ENCODE peak calls at places on chromosomes 5 and 9, in six cellular contexts. One of them, this sample, is unnamed.

GRCh38 chr5:174581483-174581882 is 142.9 kb upstream of the MSX2 start:
- DNase-seq in K562: no peak
- DNase-seq in AG08395: no peak
- DNase-seq in stimulated activated CD4-positive, alpha-beta T cell treated with anti-CD3 and anti-CD28 coated beads, TNF-alpha, amount 100 ng/mL, for 24 hours: no peak
- DNase-seq in aorta: no peak
- DNase-seq in activated CD4-positive, alpha-beta T cell treated with anti-CD3 and anti-CD28 coated beads, Interleukin-2, amount 50 U/mL, for 48 hours: peak
- DNase-seq in this sample: no peak

GRCh38 chr5:84885479-84886258 is 501.0 kb upstream of the EDIL3 start:
- DNase-seq in K562: no peak
- DNase-seq in AG08395: no peak
- DNase-seq in stimulated activated CD4-positive, alpha-beta T cell treated with anti-CD3 and anti-CD28 coated beads, TNF-alpha, amount 100 ng/mL, for 24 hours: no peak
- DNase-seq in aorta: peak
- DNase-seq in activated CD4-positive, alpha-beta T cell treated with anti-CD3 and anti-CD28 coated beads, Interleukin-2, amount 50 U/mL, for 48 hours: no peak
- DNase-seq in this sample: peak

GRCh38 chr9:92426501-92426900 is 2.2 kb upstream of the OMD start:
- DNase-seq in K562: no peak
- DNase-seq in AG08395: no peak
- DNase-seq in stimulated activated CD4-positive, alpha-beta T cell treated with anti-CD3 and anti-CD28 coated beads, TNF-alpha, amount 100 ng/mL, for 24 hours: no peak
- DNase-seq in aorta: no peak
- DNase-seq in activated CD4-positive, alpha-beta T cell treated with anti-CD3 and anti-CD28 coated beads, Interleukin-2, amount 50 U/mL, for 48 hours: no peak
- DNase-seq in this sample: no peak

GRCh38 chr9:133762488-133763271 is 24.5 kb upstream of the SARDH start:
- DNase-seq in K562: no peak
- DNase-seq in AG08395: no peak
- DNase-seq in stimulated activated CD4-positive, alpha-beta T cell treated with anti-CD3 and anti-CD28 coated beads, TNF-alpha, amount 100 ng/mL, for 24 hours: no peak
- DNase-seq in aorta: no peak
- DNase-seq in activated CD4-positive, alpha-beta T cell treated with anti-CD3 and anti-CD28 coated beads, Interleukin-2, amount 50 U/mL, for 48 hours: no peak
- DNase-seq in this sample: no peak

GRCh38 chr9:38619556-38620447 is 594 bp downstream of the ANKRD18A start:
- DNase-seq in K562: no peak
- DNase-seq in AG08395: no peak
- DNase-seq in stimulated activated CD4-positive, alpha-beta T cell treated with anti-CD3 and anti-CD28 coated beads, TNF-alpha, amount 100 ng/mL, for 24 hours: peak
- DNase-seq in aorta: peak
- DNase-seq in activated CD4-positive, alpha-beta T cell treated with anti-CD3 and anti-CD28 coated beads, Interleukin-2, amount 50 U/mL, for 48 hours: peak
- DNase-seq in this sample: no peak

GRCh38 chr5:68067353-68067752 is 148.2 kb upstream of the PIK3R1 start:
- DNase-seq in K562: no peak
- DNase-seq in AG08395: no peak
- DNase-seq in stimulated activated CD4-positive, alpha-beta T cell treated with anti-CD3 and anti-CD28 coated beads, TNF-alpha, amount 100 ng/mL, for 24 hours: no peak
- DNase-seq in aorta: no peak
- DNase-seq in activated CD4-positive, alpha-beta T cell treated with anti-CD3 and anti-CD28 coated beads, Interleukin-2, amount 50 U/mL, for 48 hours: no peak
- DNase-seq in this sample: peak

GRCh38 chr5:115417076-115417475 is 120.6 kb upstream of the CCDC112 start:
- DNase-seq in K562: no peak
- DNase-seq in AG08395: no peak
- DNase-seq in stimulated activated CD4-positive, alpha-beta T cell treated with anti-CD3 and anti-CD28 coated beads, TNF-alpha, amount 100 ng/mL, for 24 hours: no peak
- DNase-seq in aorta: no peak
- DNase-seq in activated CD4-positive, alpha-beta T cell treated with anti-CD3 and anti-CD28 coated beads, Interleukin-2, amount 50 U/mL, for 48 hours: no peak
- DNase-seq in this sample: no peak

GRCh38 chr9:121822093-121823085 is 171.0 kb downstream of the DAB2IP start:
- DNase-seq in K562: no peak
- DNase-seq in AG08395: no peak
- DNase-seq in stimulated activated CD4-positive, alpha-beta T cell treated with anti-CD3 and anti-CD28 coated beads, TNF-alpha, amount 100 ng/mL, for 24 hours: no peak
- DNase-seq in aorta: no peak
- DNase-seq in activated CD4-positive, alpha-beta T cell treated with anti-CD3 and anti-CD28 coated beads, Interleukin-2, amount 50 U/mL, for 48 hours: no peak
- DNase-seq in this sample: no peak

GRCh38 chr5:66171349-66172344 is 27.5 kb downstream of the SREK1 start:
- DNase-seq in K562: peak
- DNase-seq in AG08395: peak
- DNase-seq in stimulated activated CD4-positive, alpha-beta T cell treated with anti-CD3 and anti-CD28 coated beads, TNF-alpha, amount 100 ng/mL, for 24 hours: peak
- DNase-seq in aorta: no peak
- DNase-seq in activated CD4-positive, alpha-beta T cell treated with anti-CD3 and anti-CD28 coated beads, Interleukin-2, amount 50 U/mL, for 48 hours: peak
- DNase-seq in this sample: peak

GRCh38 chr9:75960561-75960960 is 70.1 kb downstream of the PCSK5 start:
- DNase-seq in K562: no peak
- DNase-seq in AG08395: no peak
- DNase-seq in stimulated activated CD4-positive, alpha-beta T cell treated with anti-CD3 and anti-CD28 coated beads, TNF-alpha, amount 100 ng/mL, for 24 hours: no peak
- DNase-seq in aorta: no peak
- DNase-seq in activated CD4-positive, alpha-beta T cell treated with anti-CD3 and anti-CD28 coated beads, Interleukin-2, amount 50 U/mL, for 48 hours: no peak
- DNase-seq in this sample: no peak

GRCh38 chr9:89879711-89880110 is 274.9 kb downstream of the GADD45G start:
- DNase-seq in K562: no peak
- DNase-seq in AG08395: peak
- DNase-seq in stimulated activated CD4-positive, alpha-beta T cell treated with anti-CD3 and anti-CD28 coated beads, TNF-alpha, amount 100 ng/mL, for 24 hours: no peak
- DNase-seq in aorta: peak
- DNase-seq in activated CD4-positive, alpha-beta T cell treated with anti-CD3 and anti-CD28 coated beads, Interleukin-2, amount 50 U/mL, for 48 hours: no peak
- DNase-seq in this sample: no peak

GRCh38 chr5:9544056-9544455 is 1.8 kb downstream of the SEMA5A start:
- DNase-seq in K562: no peak
- DNase-seq in AG08395: no peak
- DNase-seq in stimulated activated CD4-positive, alpha-beta T cell treated with anti-CD3 and anti-CD28 coated beads, TNF-alpha, amount 100 ng/mL, for 24 hours: no peak
- DNase-seq in aorta: no peak
- DNase-seq in activated CD4-positive, alpha-beta T cell treated with anti-CD3 and anti-CD28 coated beads, Interleukin-2, amount 50 U/mL, for 48 hours: no peak
- DNase-seq in this sample: no peak

GRCh38 chr5:149931992-149932436 is 12.6 kb downstream of the PDE6A start:
- DNase-seq in K562: no peak
- DNase-seq in AG08395: no peak
- DNase-seq in stimulated activated CD4-positive, alpha-beta T cell treated with anti-CD3 and anti-CD28 coated beads, TNF-alpha, amount 100 ng/mL, for 24 hours: no peak
- DNase-seq in aorta: no peak
- DNase-seq in activated CD4-positive, alpha-beta T cell treated with anti-CD3 and anti-CD28 coated beads, Interleukin-2, amount 50 U/mL, for 48 hours: no peak
- DNase-seq in this sample: no peak

GRCh38 chr5:158601118-158601517 is 498.6 kb downstream of the EBF1 start:
- DNase-seq in K562: no peak
- DNase-seq in AG08395: no peak
- DNase-seq in stimulated activated CD4-positive, alpha-beta T cell treated with anti-CD3 and anti-CD28 coated beads, TNF-alpha, amount 100 ng/mL, for 24 hours: no peak
- DNase-seq in aorta: no peak
- DNase-seq in activated CD4-positive, alpha-beta T cell treated with anti-CD3 and anti-CD28 coated beads, Interleukin-2, amount 50 U/mL, for 48 hours: no peak
- DNase-seq in this sample: no peak

GRCh38 chr9:76996700-76997099 is 22.8 kb upstream of the FOXB2 start:
- DNase-seq in K562: no peak
- DNase-seq in AG08395: peak
- DNase-seq in stimulated activated CD4-positive, alpha-beta T cell treated with anti-CD3 and anti-CD28 coated beads, TNF-alpha, amount 100 ng/mL, for 24 hours: no peak
- DNase-seq in aorta: peak
- DNase-seq in activated CD4-positive, alpha-beta T cell treated with anti-CD3 and anti-CD28 coated beads, Interleukin-2, amount 50 U/mL, for 48 hours: peak
- DNase-seq in this sample: peak

GRCh38 chr9:2231831-2232230 is 216.7 kb downstream of the SMARCA2 start:
- DNase-seq in K562: no peak
- DNase-seq in AG08395: peak
- DNase-seq in stimulated activated CD4-positive, alpha-beta T cell treated with anti-CD3 and anti-CD28 coated beads, TNF-alpha, amount 100 ng/mL, for 24 hours: no peak
- DNase-seq in aorta: no peak
- DNase-seq in activated CD4-positive, alpha-beta T cell treated with anti-CD3 and anti-CD28 coated beads, Interleukin-2, amount 50 U/mL, for 48 hours: no peak
- DNase-seq in this sample: peak

GRCh38 chr5:54146906-54147305 is 163.5 kb downstream of the ARL15 start:
- DNase-seq in K562: no peak
- DNase-seq in AG08395: no peak
- DNase-seq in stimulated activated CD4-positive, alpha-beta T cell treated with anti-CD3 and anti-CD28 coated beads, TNF-alpha, amount 100 ng/mL, for 24 hours: no peak
- DNase-seq in aorta: no peak
- DNase-seq in activated CD4-positive, alpha-beta T cell treated with anti-CD3 and anti-CD28 coated beads, Interleukin-2, amount 50 U/mL, for 48 hours: no peak
- DNase-seq in this sample: no peak

GRCh38 chr9:6686396-6686795 is 40.9 kb upstream of the GLDC start:
- DNase-seq in K562: no peak
- DNase-seq in AG08395: peak
- DNase-seq in stimulated activated CD4-positive, alpha-beta T cell treated with anti-CD3 and anti-CD28 coated beads, TNF-alpha, amount 100 ng/mL, for 24 hours: no peak
- DNase-seq in aorta: no peak
- DNase-seq in activated CD4-positive, alpha-beta T cell treated with anti-CD3 and anti-CD28 coated beads, Interleukin-2, amount 50 U/mL, for 48 hours: no peak
- DNase-seq in this sample: no peak

GRCh38 chr5:138901716-138902115 is 26.6 kb upstream of the LRRTM2 start:
- DNase-seq in K562: no peak
- DNase-seq in AG08395: no peak
- DNase-seq in stimulated activated CD4-positive, alpha-beta T cell treated with anti-CD3 and anti-CD28 coated beads, TNF-alpha, amount 100 ng/mL, for 24 hours: no peak
- DNase-seq in aorta: no peak
- DNase-seq in activated CD4-positive, alpha-beta T cell treated with anti-CD3 and anti-CD28 coated beads, Interleukin-2, amount 50 U/mL, for 48 hours: no peak
- DNase-seq in this sample: no peak

GRCh38 chr5:127572930-127573329 is 55.5 kb downstream of the PRRC1 start:
- DNase-seq in K562: no peak
- DNase-seq in AG08395: no peak
- DNase-seq in stimulated activated CD4-positive, alpha-beta T cell treated with anti-CD3 and anti-CD28 coated beads, TNF-alpha, amount 100 ng/mL, for 24 hours: no peak
- DNase-seq in aorta: no peak
- DNase-seq in activated CD4-positive, alpha-beta T cell treated with anti-CD3 and anti-CD28 coated beads, Interleukin-2, amount 50 U/mL, for 48 hours: no peak
- DNase-seq in this sample: no peak

GRCh38 chr5:111735829-111736228 is 21.2 kb downstream of the NREP start:
- DNase-seq in K562: no peak
- DNase-seq in AG08395: peak
- DNase-seq in stimulated activated CD4-positive, alpha-beta T cell treated with anti-CD3 and anti-CD28 coated beads, TNF-alpha, amount 100 ng/mL, for 24 hours: no peak
- DNase-seq in aorta: no peak
- DNase-seq in activated CD4-positive, alpha-beta T cell treated with anti-CD3 and anti-CD28 coated beads, Interleukin-2, amount 50 U/mL, for 48 hours: peak
- DNase-seq in this sample: peak

GRCh38 chr5:178137991-178138390 is 7.2 kb downstream of the RMND5B start:
- DNase-seq in K562: no peak
- DNase-seq in AG08395: no peak
- DNase-seq in stimulated activated CD4-positive, alpha-beta T cell treated with anti-CD3 and anti-CD28 coated beads, TNF-alpha, amount 100 ng/mL, for 24 hours: no peak
- DNase-seq in aorta: no peak
- DNase-seq in activated CD4-positive, alpha-beta T cell treated with anti-CD3 and anti-CD28 coated beads, Interleukin-2, amount 50 U/mL, for 48 hours: no peak
- DNase-seq in this sample: no peak

GRCh38 chr9:75962186-75963036 is 71.9 kb downstream of the PCSK5 start:
- DNase-seq in K562: no peak
- DNase-seq in AG08395: no peak
- DNase-seq in stimulated activated CD4-positive, alpha-beta T cell treated with anti-CD3 and anti-CD28 coated beads, TNF-alpha, amount 100 ng/mL, for 24 hours: no peak
- DNase-seq in aorta: peak
- DNase-seq in activated CD4-positive, alpha-beta T cell treated with anti-CD3 and anti-CD28 coated beads, Interleukin-2, amount 50 U/mL, for 48 hours: no peak
- DNase-seq in this sample: peak

GRCh38 chr5:138647261-138647788 is 72.1 kb upstream of the HSPA9 start:
- DNase-seq in K562: no peak
- DNase-seq in AG08395: peak
- DNase-seq in stimulated activated CD4-positive, alpha-beta T cell treated with anti-CD3 and anti-CD28 coated beads, TNF-alpha, amount 100 ng/mL, for 24 hours: no peak
- DNase-seq in aorta: no peak
- DNase-seq in activated CD4-positive, alpha-beta T cell treated with anti-CD3 and anti-CD28 coated beads, Interleukin-2, amount 50 U/mL, for 48 hours: no peak
- DNase-seq in this sample: no peak

GRCh38 chr9:129938291-129938979 is 103.2 kb downstream of the USP20 start:
- DNase-seq in K562: no peak
- DNase-seq in AG08395: peak
- DNase-seq in stimulated activated CD4-positive, alpha-beta T cell treated with anti-CD3 and anti-CD28 coated beads, TNF-alpha, amount 100 ng/mL, for 24 hours: no peak
- DNase-seq in aorta: no peak
- DNase-seq in activated CD4-positive, alpha-beta T cell treated with anti-CD3 and anti-CD28 coated beads, Interleukin-2, amount 50 U/mL, for 48 hours: no peak
- DNase-seq in this sample: peak

GRCh38 chr9:33311953-33312352 is 21.6 kb downstream of the NFX1 start:
- DNase-seq in K562: no peak
- DNase-seq in AG08395: no peak
- DNase-seq in stimulated activated CD4-positive, alpha-beta T cell treated with anti-CD3 and anti-CD28 coated beads, TNF-alpha, amount 100 ng/mL, for 24 hours: no peak
- DNase-seq in aorta: no peak
- DNase-seq in activated CD4-positive, alpha-beta T cell treated with anti-CD3 and anti-CD28 coated beads, Interleukin-2, amount 50 U/mL, for 48 hours: no peak
- DNase-seq in this sample: peak

GRCh38 chr5:116013207-116013777 is 19.0 kb upstream of the ARL14EPL start:
- DNase-seq in K562: no peak
- DNase-seq in AG08395: no peak
- DNase-seq in stimulated activated CD4-positive, alpha-beta T cell treated with anti-CD3 and anti-CD28 coated beads, TNF-alpha, amount 100 ng/mL, for 24 hours: no peak
- DNase-seq in aorta: no peak
- DNase-seq in activated CD4-positive, alpha-beta T cell treated with anti-CD3 and anti-CD28 coated beads, Interleukin-2, amount 50 U/mL, for 48 hours: no peak
- DNase-seq in this sample: peak

GRCh38 chr5:154199263-154199662 is 8.7 kb downstream of the GALNT10 start:
- DNase-seq in K562: peak
- DNase-seq in AG08395: no peak
- DNase-seq in stimulated activated CD4-positive, alpha-beta T cell treated with anti-CD3 and anti-CD28 coated beads, TNF-alpha, amount 100 ng/mL, for 24 hours: no peak
- DNase-seq in aorta: no peak
- DNase-seq in activated CD4-positive, alpha-beta T cell treated with anti-CD3 and anti-CD28 coated beads, Interleukin-2, amount 50 U/mL, for 48 hours: no peak
- DNase-seq in this sample: no peak

This sample was measured in foreskin fibroblast.